ENCODE peak calls at places on chromosomes 16 and 17, in seven cellular contexts. One of them, this sample, is unnamed.

GRCh38 chr16:54361813-54362212 is 75.2 kb upstream of the IRX3 start:
- DNase-seq in NCI-H1105 treated with DMSO at 0.1 percent for 48 hours: no peak
- DNase-seq in NCI-H748 treated with DMSO at 0.1 percent for 48 hours: no peak
- DNase-seq in upper lobe of right lung: no peak
- DNase-seq in A172: no peak
- DNase-seq in stimulated activated CD8-positive, alpha-beta memory T cell treated with anti-CD3 and anti-CD28 coated beads, Interleukin-4, amount 100 ng/mL, for 24 hours: no peak
- DNase-seq in NCI-H1436: no peak
- DNase-seq in this sample: peak

GRCh38 chr16:28984619-28985135 is at the start of gene LAT:
- DNase-seq in NCI-H1105 treated with DMSO at 0.1 percent for 48 hours: peak
- DNase-seq in NCI-H748 treated with DMSO at 0.1 percent for 48 hours: no peak
- DNase-seq in upper lobe of right lung: peak
- DNase-seq in A172: peak
- DNase-seq in stimulated activated CD8-positive, alpha-beta memory T cell treated with anti-CD3 and anti-CD28 coated beads, Interleukin-4, amount 100 ng/mL, for 24 hours: peak
- DNase-seq in NCI-H1436: peak
- DNase-seq in this sample: no peak

GRCh38 chr17:75003070-75003956 is 9.2 kb upstream of the MRPL58 start:
- DNase-seq in NCI-H1105 treated with DMSO at 0.1 percent for 48 hours: no peak
- DNase-seq in NCI-H748 treated with DMSO at 0.1 percent for 48 hours: no peak
- DNase-seq in upper lobe of right lung: no peak
- DNase-seq in A172: no peak
- DNase-seq in stimulated activated CD8-positive, alpha-beta memory T cell treated with anti-CD3 and anti-CD28 coated beads, Interleukin-4, amount 100 ng/mL, for 24 hours: no peak
- DNase-seq in NCI-H1436: no peak
- DNase-seq in this sample: no peak

GRCh38 chr17:49434821-49435581 is 20.3 kb upstream of the PHB1 start:
- DNase-seq in NCI-H1105 treated with DMSO at 0.1 percent for 48 hours: peak
- DNase-seq in NCI-H748 treated with DMSO at 0.1 percent for 48 hours: no peak
- DNase-seq in upper lobe of right lung: no peak
- DNase-seq in A172: peak
- DNase-seq in stimulated activated CD8-positive, alpha-beta memory T cell treated with anti-CD3 and anti-CD28 coated beads, Interleukin-4, amount 100 ng/mL, for 24 hours: peak
- DNase-seq in NCI-H1436: peak
- DNase-seq in this sample: peak

GRCh38 chr17:15268465-15268864 is 3.3 kb upstream of the PMP22 start:
- DNase-seq in NCI-H1105 treated with DMSO at 0.1 percent for 48 hours: no peak
- DNase-seq in NCI-H748 treated with DMSO at 0.1 percent for 48 hours: no peak
- DNase-seq in upper lobe of right lung: no peak
- DNase-seq in A172: no peak
- DNase-seq in stimulated activated CD8-positive, alpha-beta memory T cell treated with anti-CD3 and anti-CD28 coated beads, Interleukin-4, amount 100 ng/mL, for 24 hours: no peak
- DNase-seq in NCI-H1436: no peak
- DNase-seq in this sample: no peak

GRCh38 chr16:97822-98221 is 19.8 kb downstream of the MPG start:
- DNase-seq in NCI-H1105 treated with DMSO at 0.1 percent for 48 hours: no peak
- DNase-seq in NCI-H748 treated with DMSO at 0.1 percent for 48 hours: no peak
- DNase-seq in upper lobe of right lung: no peak
- DNase-seq in A172: peak
- DNase-seq in stimulated activated CD8-positive, alpha-beta memory T cell treated with anti-CD3 and anti-CD28 coated beads, Interleukin-4, amount 100 ng/mL, for 24 hours: no peak
- DNase-seq in NCI-H1436: no peak
- DNase-seq in this sample: no peak

GRCh38 chr16:20883554-20884239 is 16.5 kb downstream of the DCUN1D3 start:
- DNase-seq in NCI-H1105 treated with DMSO at 0.1 percent for 48 hours: no peak
- DNase-seq in NCI-H748 treated with DMSO at 0.1 percent for 48 hours: no peak
- DNase-seq in upper lobe of right lung: no peak
- DNase-seq in A172: no peak
- DNase-seq in stimulated activated CD8-positive, alpha-beta memory T cell treated with anti-CD3 and anti-CD28 coated beads, Interleukin-4, amount 100 ng/mL, for 24 hours: no peak
- DNase-seq in NCI-H1436: no peak
- DNase-seq in this sample: no peak

GRCh38 chr17:32275060-32276042 is 9.7 kb downstream of the RHBDL3 start:
- DNase-seq in NCI-H1105 treated with DMSO at 0.1 percent for 48 hours: no peak
- DNase-seq in NCI-H748 treated with DMSO at 0.1 percent for 48 hours: no peak
- DNase-seq in upper lobe of right lung: no peak
- DNase-seq in A172: peak
- DNase-seq in stimulated activated CD8-positive, alpha-beta memory T cell treated with anti-CD3 and anti-CD28 coated beads, Interleukin-4, amount 100 ng/mL, for 24 hours: no peak
- DNase-seq in NCI-H1436: peak
- DNase-seq in this sample: peak

GRCh38 chr17:40545660-40546059 is 19.6 kb downstream of the CCR7 start:
- DNase-seq in NCI-H1105 treated with DMSO at 0.1 percent for 48 hours: no peak
- DNase-seq in NCI-H748 treated with DMSO at 0.1 percent for 48 hours: no peak
- DNase-seq in upper lobe of right lung: peak
- DNase-seq in A172: no peak
- DNase-seq in stimulated activated CD8-positive, alpha-beta memory T cell treated with anti-CD3 and anti-CD28 coated beads, Interleukin-4, amount 100 ng/mL, for 24 hours: no peak
- DNase-seq in NCI-H1436: no peak
- DNase-seq in this sample: no peak

GRCh38 chr17:41457656-41458055 is 9.5 kb downstream of the KRT32 start:
- DNase-seq in NCI-H1105 treated with DMSO at 0.1 percent for 48 hours: no peak
- DNase-seq in NCI-H748 treated with DMSO at 0.1 percent for 48 hours: no peak
- DNase-seq in upper lobe of right lung: no peak
- DNase-seq in A172: no peak
- DNase-seq in stimulated activated CD8-positive, alpha-beta memory T cell treated with anti-CD3 and anti-CD28 coated beads, Interleukin-4, amount 100 ng/mL, for 24 hours: no peak
- DNase-seq in NCI-H1436: no peak
- DNase-seq in this sample: no peak

GRCh38 chr17:74951680-74952421 is 16.2 kb downstream of the OTOP3 start:
- DNase-seq in NCI-H1105 treated with DMSO at 0.1 percent for 48 hours: no peak
- DNase-seq in NCI-H748 treated with DMSO at 0.1 percent for 48 hours: no peak
- DNase-seq in upper lobe of right lung: no peak
- DNase-seq in A172: no peak
- DNase-seq in stimulated activated CD8-positive, alpha-beta memory T cell treated with anti-CD3 and anti-CD28 coated beads, Interleukin-4, amount 100 ng/mL, for 24 hours: no peak
- DNase-seq in NCI-H1436: no peak
- DNase-seq in this sample: no peak

GRCh38 chr17:3256575-3256974 is 41.6 kb downstream of the OR3A1 start:
- DNase-seq in NCI-H1105 treated with DMSO at 0.1 percent for 48 hours: no peak
- DNase-seq in NCI-H748 treated with DMSO at 0.1 percent for 48 hours: no peak
- DNase-seq in upper lobe of right lung: no peak
- DNase-seq in A172: no peak
- DNase-seq in stimulated activated CD8-positive, alpha-beta memory T cell treated with anti-CD3 and anti-CD28 coated beads, Interleukin-4, amount 100 ng/mL, for 24 hours: no peak
- DNase-seq in NCI-H1436: no peak
- DNase-seq in this sample: no peak

GRCh38 chr16:869823-870641 is 69.5 kb upstream of the GNG13 start:
- DNase-seq in NCI-H1105 treated with DMSO at 0.1 percent for 48 hours: no peak
- DNase-seq in NCI-H748 treated with DMSO at 0.1 percent for 48 hours: no peak
- DNase-seq in upper lobe of right lung: no peak
- DNase-seq in A172: no peak
- DNase-seq in stimulated activated CD8-positive, alpha-beta memory T cell treated with anti-CD3 and anti-CD28 coated beads, Interleukin-4, amount 100 ng/mL, for 24 hours: no peak
- DNase-seq in NCI-H1436: no peak
- DNase-seq in this sample: no peak

GRCh38 chr16:27767081-27767480 is 217.1 kb downstream of the KATNIP start:
- DNase-seq in NCI-H1105 treated with DMSO at 0.1 percent for 48 hours: no peak
- DNase-seq in NCI-H748 treated with DMSO at 0.1 percent for 48 hours: no peak
- DNase-seq in upper lobe of right lung: peak
- DNase-seq in A172: no peak
- DNase-seq in stimulated activated CD8-positive, alpha-beta memory T cell treated with anti-CD3 and anti-CD28 coated beads, Interleukin-4, amount 100 ng/mL, for 24 hours: no peak
- DNase-seq in NCI-H1436: no peak
- DNase-seq in this sample: no peak

GRCh38 chr17:8151641-8152111 is 528 bp downstream of the PER1 start:
- DNase-seq in NCI-H1105 treated with DMSO at 0.1 percent for 48 hours: peak
- DNase-seq in NCI-H748 treated with DMSO at 0.1 percent for 48 hours: no peak
- DNase-seq in upper lobe of right lung: peak
- DNase-seq in A172: peak
- DNase-seq in stimulated activated CD8-positive, alpha-beta memory T cell treated with anti-CD3 and anti-CD28 coated beads, Interleukin-4, amount 100 ng/mL, for 24 hours: no peak
- DNase-seq in NCI-H1436: no peak
- DNase-seq in this sample: no peak

GRCh38 chr16:88045820-88046303 is 94.6 kb downstream of the BANP start:
- DNase-seq in NCI-H1105 treated with DMSO at 0.1 percent for 48 hours: no peak
- DNase-seq in NCI-H748 treated with DMSO at 0.1 percent for 48 hours: no peak
- DNase-seq in upper lobe of right lung: no peak
- DNase-seq in A172: no peak
- DNase-seq in stimulated activated CD8-positive, alpha-beta memory T cell treated with anti-CD3 and anti-CD28 coated beads, Interleukin-4, amount 100 ng/mL, for 24 hours: no peak
- DNase-seq in NCI-H1436: no peak
- DNase-seq in this sample: no peak

GRCh38 chr17:83080641-83081560 is 1.5 kb downstream of the METRNL start:
- DNase-seq in NCI-H1105 treated with DMSO at 0.1 percent for 48 hours: no peak
- DNase-seq in NCI-H748 treated with DMSO at 0.1 percent for 48 hours: no peak
- DNase-seq in upper lobe of right lung: peak
- DNase-seq in A172: no peak
- DNase-seq in stimulated activated CD8-positive, alpha-beta memory T cell treated with anti-CD3 and anti-CD28 coated beads, Interleukin-4, amount 100 ng/mL, for 24 hours: peak
- DNase-seq in NCI-H1436: no peak
- DNase-seq in this sample: no peak

GRCh38 chr16:75380870-75381269 is 52.4 kb downstream of the CFDP1 start:
- DNase-seq in NCI-H1105 treated with DMSO at 0.1 percent for 48 hours: no peak
- DNase-seq in NCI-H748 treated with DMSO at 0.1 percent for 48 hours: no peak
- DNase-seq in upper lobe of right lung: no peak
- DNase-seq in A172: no peak
- DNase-seq in stimulated activated CD8-positive, alpha-beta memory T cell treated with anti-CD3 and anti-CD28 coated beads, Interleukin-4, amount 100 ng/mL, for 24 hours: no peak
- DNase-seq in NCI-H1436: no peak
- DNase-seq in this sample: no peak

This sample was measured in NCI-H1092 treated with DMSO at 0.1 percent for 48 hours.